ENCODE peak calls at places on chromosomes 7 and 10, in four cellular contexts. One of them, this sample, is unnamed.

GRCh38 chr10:92126100-92126650 is 164.7 kb downstream of the CPEB3 start:
- DNase-seq in dorsolateral prefrontal cortex: no peak
- DNase-seq in heart right ventricle: no peak
- DNase-seq in anterior cingulate cortex: no peak
- DNase-seq in this sample: no peak

GRCh38 chr7:130037703-130038102 is 13.5 kb downstream of the ZC3HC1 start:
- DNase-seq in heart right ventricle: no peak
- DNase-seq in anterior cingulate cortex: no peak
- DNase-seq in dorsolateral prefrontal cortex: no peak
- DNase-seq in this sample: no peak

GRCh38 chr10:70777063-70777875 is 7.9 kb downstream of the TBATA start:
- DNase-seq in anterior cingulate cortex: no peak
- DNase-seq in dorsolateral prefrontal cortex: no peak
- DNase-seq in heart right ventricle: no peak
- DNase-seq in this sample: no peak

GRCh38 chr7:50868426-50869100 is 85.9 kb upstream of the GRB10 start:
- DNase-seq in anterior cingulate cortex: no peak
- DNase-seq in heart right ventricle: no peak
- DNase-seq in dorsolateral prefrontal cortex: no peak
- DNase-seq in this sample: no peak

GRCh38 chr10:119608316-119609155 is 11.8 kb upstream of the TIAL1 start:
- DNase-seq in anterior cingulate cortex: peak
- DNase-seq in heart right ventricle: peak
- DNase-seq in dorsolateral prefrontal cortex: peak
- DNase-seq in this sample: peak

GRCh38 chr10:29583674-29584073 is 51.1 kb downstream of the SVIL start:
- DNase-seq in anterior cingulate cortex: no peak
- DNase-seq in heart right ventricle: no peak
- DNase-seq in dorsolateral prefrontal cortex: no peak
- DNase-seq in this sample: no peak

GRCh38 chr7:8228068-8228467 is 33.9 kb downstream of the ICA1 start:
- DNase-seq in dorsolateral prefrontal cortex: no peak
- DNase-seq in heart right ventricle: no peak
- DNase-seq in anterior cingulate cortex: no peak
- DNase-seq in this sample: no peak

GRCh38 chr10:78173360-78174020 is 139.8 kb downstream of the RPS24 start:
- DNase-seq in dorsolateral prefrontal cortex: no peak
- DNase-seq in heart right ventricle: no peak
- DNase-seq in anterior cingulate cortex: no peak
- DNase-seq in this sample: no peak

GRCh38 chr10:70588852-70589570 is 13.5 kb downstream of the PRF1 start:
- DNase-seq in anterior cingulate cortex: no peak
- DNase-seq in dorsolateral prefrontal cortex: peak
- DNase-seq in heart right ventricle: no peak
- DNase-seq in this sample: no peak

GRCh38 chr7:101235050-101235449 is 2.6 kb downstream of the CLDN15 start:
- DNase-seq in anterior cingulate cortex: no peak
- DNase-seq in heart right ventricle: no peak
- DNase-seq in dorsolateral prefrontal cortex: no peak
- DNase-seq in this sample: no peak

GRCh38 chr10:123132576-123133477 is 2.9 kb upstream of the HMX3 start:
- DNase-seq in anterior cingulate cortex: peak
- DNase-seq in heart right ventricle: peak
- DNase-seq in dorsolateral prefrontal cortex: peak
- DNase-seq in this sample: peak

GRCh38 chr7:136687693-136688322 is 180.6 kb upstream of the CHRM2 start:
- DNase-seq in dorsolateral prefrontal cortex: no peak
- DNase-seq in heart right ventricle: no peak
- DNase-seq in anterior cingulate cortex: no peak
- DNase-seq in this sample: no peak

GRCh38 chr7:157684157-157684595 is 347.4 kb downstream of the DNAJB6 start:
- DNase-seq in dorsolateral prefrontal cortex: no peak
- DNase-seq in anterior cingulate cortex: no peak
- DNase-seq in heart right ventricle: no peak
- DNase-seq in this sample: no peak

GRCh38 chr7:29988391-29989256 is 977 bp downstream of the SCRN1 start:
- DNase-seq in dorsolateral prefrontal cortex: peak
- DNase-seq in heart right ventricle: peak
- DNase-seq in anterior cingulate cortex: no peak
- DNase-seq in this sample: peak

GRCh38 chr7:42348627-42349026 is 111.6 kb upstream of the GLI3 start:
- DNase-seq in heart right ventricle: no peak
- DNase-seq in anterior cingulate cortex: no peak
- DNase-seq in dorsolateral prefrontal cortex: no peak
- DNase-seq in this sample: no peak

GRCh38 chr7:41053830-41054229 is 649.1 kb downstream of the INHBA start:
- DNase-seq in dorsolateral prefrontal cortex: no peak
- DNase-seq in heart right ventricle: no peak
- DNase-seq in anterior cingulate cortex: no peak
- DNase-seq in this sample: no peak

GRCh38 chr7:137626469-137627067 is 220.2 kb downstream of the DGKI start:
- DNase-seq in heart right ventricle: peak
- DNase-seq in anterior cingulate cortex: peak
- DNase-seq in dorsolateral prefrontal cortex: peak
- DNase-seq in this sample: peak

GRCh38 chr7:122143751-122144711 is at the start of gene AASS:
- DNase-seq in anterior cingulate cortex: peak
- DNase-seq in dorsolateral prefrontal cortex: peak
- DNase-seq in heart right ventricle: peak
- DNase-seq in this sample: peak